ENCODE peak calls at places on chromosomes 13 and 19, in eight cellular contexts. One of them, this sample, is unnamed.

GRCh38 chr19:33671211-33671610 is 49.5 kb downstream of the CHST8 start:
- DNase-seq in WTC11: no peak
- DNase-seq in left lung: no peak
- DNase-seq in transverse colon: no peak
- DNase-seq in neural crest cell: no peak
- DNase-seq in HFFc6: no peak
- DNase-seq in CD4-positive, alpha-beta T cell: no peak
- DNase-seq in omental fat pad: no peak
- DNase-seq in this sample: no peak

GRCh38 chr19:9673912-9674668 is 810 bp downstream of the ZNF562 start:
- DNase-seq in WTC11: no peak
- DNase-seq in left lung: no peak
- DNase-seq in transverse colon: no peak
- DNase-seq in neural crest cell: no peak
- DNase-seq in HFFc6: no peak
- DNase-seq in CD4-positive, alpha-beta T cell: no peak
- DNase-seq in omental fat pad: no peak
- DNase-seq in this sample: no peak

GRCh38 chr19:35266904-35267817 is 1.6 kb upstream of the USF2 start:
- DNase-seq in WTC11: peak; percentile 42
- DNase-seq in left lung: peak; percentile 90
- DNase-seq in transverse colon: peak; percentile 61
- DNase-seq in neural crest cell: peak; percentile 34
- DNase-seq in HFFc6: no peak
- DNase-seq in CD4-positive, alpha-beta T cell: peak; percentile 59
- DNase-seq in omental fat pad: no peak
- DNase-seq in this sample: no peak

GRCh38 chr13:40120781-40121180 is 465.3 kb downstream of the COG6 start:
- DNase-seq in WTC11: no peak
- DNase-seq in left lung: no peak
- DNase-seq in transverse colon: no peak
- DNase-seq in neural crest cell: no peak
- DNase-seq in HFFc6: peak; percentile 17
- DNase-seq in CD4-positive, alpha-beta T cell: no peak
- DNase-seq in omental fat pad: no peak
- DNase-seq in this sample: no peak

GRCh38 chr13:27962982-27963381 is 6.1 kb downstream of the CDX2 start:
- DNase-seq in WTC11: no peak
- DNase-seq in left lung: no peak
- DNase-seq in transverse colon: no peak
- DNase-seq in neural crest cell: no peak
- DNase-seq in HFFc6: no peak
- DNase-seq in CD4-positive, alpha-beta T cell: no peak
- DNase-seq in omental fat pad: no peak
- DNase-seq in this sample: peak; percentile 36

GRCh38 chr13:51957377-51958216 is 53.7 kb downstream of the ATP7B start:
- DNase-seq in WTC11: no peak
- DNase-seq in left lung: no peak
- DNase-seq in transverse colon: peak; percentile 35
- DNase-seq in neural crest cell: no peak
- DNase-seq in HFFc6: no peak
- DNase-seq in CD4-positive, alpha-beta T cell: no peak
- DNase-seq in omental fat pad: no peak
- DNase-seq in this sample: no peak

GRCh38 chr13:41700790-41701310 is 243.5 kb downstream of the RGCC start:
- DNase-seq in WTC11: no peak
- DNase-seq in left lung: no peak
- DNase-seq in transverse colon: no peak
- DNase-seq in neural crest cell: no peak
- DNase-seq in HFFc6: peak; percentile 81
- DNase-seq in CD4-positive, alpha-beta T cell: no peak
- DNase-seq in omental fat pad: no peak
- DNase-seq in this sample: no peak

GRCh38 chr13:114105351-114106225 is 26.8 kb downstream of the RASA3 start:
- DNase-seq in WTC11: peak; percentile 6
- DNase-seq in left lung: peak; percentile 77
- DNase-seq in transverse colon: peak; percentile 9
- DNase-seq in neural crest cell: no peak
- DNase-seq in HFFc6: no peak
- DNase-seq in CD4-positive, alpha-beta T cell: peak; percentile 20
- DNase-seq in omental fat pad: peak; percentile 6
- DNase-seq in this sample: no peak

GRCh38 chr13:111418101-111418500 is 97.7 kb downstream of the TEX29 start:
- DNase-seq in WTC11: no peak
- DNase-seq in left lung: peak; percentile 37
- DNase-seq in transverse colon: no peak
- DNase-seq in neural crest cell: no peak
- DNase-seq in HFFc6: no peak
- DNase-seq in CD4-positive, alpha-beta T cell: no peak
- DNase-seq in omental fat pad: no peak
- DNase-seq in this sample: no peak

GRCh38 chr19:10124429-10124828 is 4.7 kb upstream of the EIF3G start:
- DNase-seq in WTC11: no peak
- DNase-seq in left lung: no peak
- DNase-seq in transverse colon: no peak
- DNase-seq in neural crest cell: no peak
- DNase-seq in HFFc6: no peak
- DNase-seq in CD4-positive, alpha-beta T cell: no peak
- DNase-seq in omental fat pad: no peak
- DNase-seq in this sample: no peak

GRCh38 chr13:43339843-43340550 is 316.6 kb downstream of the DNAJC15 start:
- DNase-seq in WTC11: no peak
- DNase-seq in left lung: no peak
- DNase-seq in transverse colon: no peak
- DNase-seq in neural crest cell: no peak
- DNase-seq in HFFc6: no peak
- DNase-seq in CD4-positive, alpha-beta T cell: no peak
- DNase-seq in omental fat pad: no peak
- DNase-seq in this sample: no peak

GRCh38 chr19:30324982-30325381 is 47.2 kb upstream of the ZNF536 start:
- DNase-seq in WTC11: no peak
- DNase-seq in left lung: no peak
- DNase-seq in transverse colon: no peak
- DNase-seq in neural crest cell: no peak
- DNase-seq in HFFc6: no peak
- DNase-seq in CD4-positive, alpha-beta T cell: no peak
- DNase-seq in omental fat pad: no peak
- DNase-seq in this sample: no peak

GRCh38 chr19:30323904-30324303 is 48.3 kb upstream of the ZNF536 start:
- DNase-seq in WTC11: no peak
- DNase-seq in left lung: no peak
- DNase-seq in transverse colon: no peak
- DNase-seq in neural crest cell: no peak
- DNase-seq in HFFc6: no peak
- DNase-seq in CD4-positive, alpha-beta T cell: no peak
- DNase-seq in omental fat pad: no peak
- DNase-seq in this sample: no peak

GRCh38 chr19:30320466-30320865 is 51.7 kb upstream of the ZNF536 start:
- DNase-seq in WTC11: no peak
- DNase-seq in left lung: no peak
- DNase-seq in transverse colon: no peak
- DNase-seq in neural crest cell: no peak
- DNase-seq in HFFc6: no peak
- DNase-seq in CD4-positive, alpha-beta T cell: no peak
- DNase-seq in omental fat pad: no peak
- DNase-seq in this sample: no peak

GRCh38 chr19:30320916-30321315 is 51.3 kb upstream of the ZNF536 start:
- DNase-seq in WTC11: no peak
- DNase-seq in left lung: no peak
- DNase-seq in transverse colon: no peak
- DNase-seq in neural crest cell: no peak
- DNase-seq in HFFc6: no peak
- DNase-seq in CD4-positive, alpha-beta T cell: no peak
- DNase-seq in omental fat pad: no peak
- DNase-seq in this sample: no peak

GRCh38 chr19:30322641-30323320 is 49.4 kb upstream of the ZNF536 start:
- DNase-seq in WTC11: no peak
- DNase-seq in left lung: no peak
- DNase-seq in transverse colon: no peak
- DNase-seq in neural crest cell: no peak
- DNase-seq in HFFc6: no peak
- DNase-seq in CD4-positive, alpha-beta T cell: no peak
- DNase-seq in omental fat pad: no peak
- DNase-seq in this sample: peak; percentile 55
- TF ChIP-seq CTCF in WTC11: no peak
- TF ChIP-seq CTCF in left lung: no peak
- TF ChIP-seq CTCF in transverse colon: no peak
- TF ChIP-seq CTCF in neural crest cell: no peak
- TF ChIP-seq CTCF in HFFc6: no peak
- TF ChIP-seq CTCF in CD4-positive, alpha-beta T cell: no peak
- TF ChIP-seq CTCF in omental fat pad: no peak
- TF ChIP-seq CTCF in this sample: no peak

DNA sequence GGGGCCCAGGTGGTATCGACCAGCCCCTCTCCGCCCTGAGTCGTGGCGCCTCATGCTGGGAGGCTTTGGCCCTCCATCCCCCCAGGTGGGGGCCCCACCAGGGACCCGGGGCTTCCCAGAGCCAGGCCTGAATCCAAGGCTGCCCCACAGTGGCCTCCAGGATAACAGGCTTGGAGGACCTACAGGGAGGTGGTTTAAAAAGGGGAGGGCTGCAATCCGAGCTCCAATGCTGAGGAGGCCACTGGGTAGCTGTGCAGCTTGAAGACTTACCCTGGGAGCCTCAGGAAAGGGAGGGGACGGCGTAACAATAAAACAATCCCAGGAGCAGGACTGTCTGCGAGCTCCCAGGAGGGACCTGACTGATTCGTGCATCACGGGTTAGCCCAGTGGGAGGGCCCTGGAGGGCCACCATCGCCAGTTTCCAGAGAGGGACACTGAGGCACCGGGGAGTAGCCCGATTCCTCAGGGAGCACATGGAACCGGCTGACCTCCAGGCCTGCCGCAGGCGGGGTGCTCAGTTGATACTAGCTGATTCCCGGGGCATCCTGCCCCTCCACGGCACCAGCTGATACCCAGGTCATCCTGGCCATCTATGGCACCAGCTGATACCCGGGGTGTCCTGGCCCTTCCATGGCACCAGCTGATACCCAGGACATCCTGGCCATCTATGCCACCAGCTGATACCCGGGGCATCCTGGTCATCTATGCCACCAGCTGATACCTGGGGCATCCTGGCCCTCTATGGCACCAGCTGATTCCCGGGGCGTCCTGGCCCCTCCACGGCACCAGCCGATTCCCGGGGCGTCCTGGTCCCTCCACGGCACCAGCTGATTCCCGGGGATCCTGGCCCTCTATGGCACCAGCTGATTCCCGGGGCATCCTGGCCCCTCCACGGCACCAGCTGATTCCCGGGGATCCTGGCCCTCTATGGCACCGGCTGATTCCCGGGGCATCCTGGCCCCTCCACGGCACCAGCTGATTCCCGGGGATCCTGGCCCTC is 3.7 kb upstream of the C2CD4C start:
- DNase-seq in WTC11: peak; percentile 50
- DNase-seq in left lung: peak; percentile 49
- DNase-seq in transverse colon: no peak
- DNase-seq in neural crest cell: no peak
- DNase-seq in HFFc6: no peak
- DNase-seq in CD4-positive, alpha-beta T cell: peak; percentile 19
- DNase-seq in omental fat pad: no peak
- DNase-seq in this sample: no peak
- TF ChIP-seq CTCF in WTC11: no peak
- TF ChIP-seq CTCF in left lung: no peak
- TF ChIP-seq CTCF in transverse colon: no peak
- TF ChIP-seq CTCF in neural crest cell: no peak
- TF ChIP-seq CTCF in HFFc6: no peak
- TF ChIP-seq CTCF in CD4-positive, alpha-beta T cell: no peak
- TF ChIP-seq CTCF in omental fat pad: no peak
- TF ChIP-seq CTCF in this sample: no peak

DNA sequence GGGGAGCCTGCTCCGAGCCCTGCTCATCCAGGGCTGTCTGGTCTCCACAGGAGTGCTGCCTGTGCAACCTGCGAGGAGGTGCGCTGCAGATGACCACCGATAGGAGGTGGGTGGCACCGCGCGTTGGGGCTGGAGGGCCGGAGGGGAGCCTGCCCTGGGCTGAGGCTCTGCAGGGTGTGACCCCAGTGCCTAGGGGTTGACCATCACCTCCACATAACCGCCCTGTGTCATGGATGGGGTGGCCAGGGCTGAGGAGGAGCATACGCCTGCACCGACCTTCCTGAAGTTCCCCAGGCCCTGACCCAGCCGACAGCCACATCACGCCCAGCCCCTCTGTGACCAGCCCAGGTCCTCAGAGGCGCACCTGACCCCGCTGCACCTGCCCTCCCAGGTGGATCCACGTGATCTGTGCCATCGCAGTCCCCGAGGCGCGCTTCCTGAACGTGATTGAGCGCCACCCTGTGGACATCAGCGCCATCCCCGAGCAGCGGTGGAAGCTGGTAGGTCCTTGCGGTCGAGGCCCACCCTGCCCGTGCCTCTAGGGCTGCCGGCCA is 168.7 kb downstream of the KDM4B start:
- DNase-seq in WTC11: peak; percentile 92
- DNase-seq in left lung: peak; percentile 65
- DNase-seq in transverse colon: no peak
- DNase-seq in neural crest cell: no peak
- DNase-seq in HFFc6: no peak
- DNase-seq in CD4-positive, alpha-beta T cell: no peak
- DNase-seq in omental fat pad: no peak
- DNase-seq in this sample: no peak
- TF ChIP-seq CTCF in WTC11: peak; percentile 59
- TF ChIP-seq CTCF in left lung: no peak
- TF ChIP-seq CTCF in transverse colon: no peak
- TF ChIP-seq CTCF in neural crest cell: peak; percentile 45
- TF ChIP-seq CTCF in HFFc6: peak; percentile 57
- TF ChIP-seq CTCF in CD4-positive, alpha-beta T cell: no peak
- TF ChIP-seq CTCF in omental fat pad: no peak
- TF ChIP-seq CTCF in this sample: peak; percentile 63

GRCh38 chr19:54262470-54262869 is 5.4 kb upstream of the LILRB5 start:
- DNase-seq in WTC11: no peak
- DNase-seq in left lung: no peak
- DNase-seq in transverse colon: no peak
- DNase-seq in neural crest cell: no peak
- DNase-seq in HFFc6: no peak
- DNase-seq in CD4-positive, alpha-beta T cell: no peak
- DNase-seq in omental fat pad: no peak
- DNase-seq in this sample: no peak

GRCh38 chr19:54262066-54262465 is 5.0 kb upstream of the LILRB5 start:
- DNase-seq in WTC11: no peak
- DNase-seq in left lung: no peak
- DNase-seq in transverse colon: no peak
- DNase-seq in neural crest cell: no peak
- DNase-seq in HFFc6: no peak
- DNase-seq in CD4-positive, alpha-beta T cell: no peak
- DNase-seq in omental fat pad: no peak
- DNase-seq in this sample: no peak

GRCh38 chr19:54271106-54271505 is 9.8 kb downstream of the LILRB2 start:
- DNase-seq in WTC11: no peak
- DNase-seq in left lung: peak; percentile 78
- DNase-seq in transverse colon: peak; percentile 27
- DNase-seq in neural crest cell: no peak
- DNase-seq in HFFc6: no peak
- DNase-seq in CD4-positive, alpha-beta T cell: no peak
- DNase-seq in omental fat pad: no peak
- DNase-seq in this sample: no peak

DNA sequence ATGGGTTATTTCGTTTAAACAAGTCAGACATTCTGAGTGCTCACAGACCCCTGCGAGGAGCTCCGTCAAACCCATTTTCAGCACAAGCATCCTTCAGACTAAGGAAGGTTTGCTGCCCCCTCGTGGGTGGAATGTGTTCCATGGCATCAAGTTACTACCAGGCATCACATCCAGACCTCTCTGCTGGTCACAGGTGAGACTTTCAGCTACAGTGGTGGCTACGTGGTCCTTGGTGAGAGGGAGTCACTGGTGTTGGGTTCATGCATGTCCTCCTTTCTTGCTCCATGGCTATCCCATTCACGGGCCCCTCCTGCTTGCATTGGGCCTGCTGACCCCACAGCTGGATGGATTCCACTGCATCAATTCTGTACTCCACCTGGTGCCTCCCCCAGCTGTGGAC is 9.1 kb upstream of the LILRB5 start:
- DNase-seq in WTC11: peak; percentile 98
- DNase-seq in left lung: peak; percentile 84
- DNase-seq in transverse colon: peak; percentile 79
- DNase-seq in neural crest cell: peak; percentile 87
- DNase-seq in HFFc6: peak; percentile 37
- DNase-seq in CD4-positive, alpha-beta T cell: peak; percentile 69
- DNase-seq in omental fat pad: peak; percentile 88
- DNase-seq in this sample: peak; percentile 84
- TF ChIP-seq CTCF in WTC11: peak; percentile 93
- TF ChIP-seq CTCF in left lung: peak; percentile 86
- TF ChIP-seq CTCF in transverse colon: peak; percentile 63
- TF ChIP-seq CTCF in neural crest cell: peak; percentile 77
- TF ChIP-seq CTCF in HFFc6: peak; percentile 91
- TF ChIP-seq CTCF in CD4-positive, alpha-beta T cell: peak; percentile 74
- TF ChIP-seq CTCF in omental fat pad: no peak
- TF ChIP-seq CTCF in this sample: peak; percentile 86